ENCODE peak calls at places on chromosomes 1 and 21, in four cellular contexts. One of them, this sample, is unnamed.

GRCh38 chr1:202765726-202766125 is 42.5 kb downstream of the KDM5B start:
- DNase-seq in K562: no peak
- DNase-seq in SK-N-SH: no peak
- DNase-seq in H1: no peak
- DNase-seq in this sample: no peak

GRCh38 chr1:63148825-63149645 is 173.3 kb upstream of the FOXD3 start:
- DNase-seq in K562: peak; percentile 23
- DNase-seq in SK-N-SH: peak; percentile 41
- DNase-seq in H1: peak; percentile 21
- DNase-seq in this sample: peak; percentile 66

GRCh38 chr1:159612211-159612885 is 24.7 kb downstream of the APCS start:
- DNase-seq in K562: no peak
- DNase-seq in SK-N-SH: no peak
- DNase-seq in H1: no peak
- DNase-seq in this sample: no peak

GRCh38 chr1:211158866-211159265 is 24.9 kb upstream of the KCNH1 start:
- DNase-seq in K562: no peak
- DNase-seq in SK-N-SH: no peak
- DNase-seq in H1: no peak
- DNase-seq in this sample: no peak

GRCh38 chr1:241357366-241358305 is 631 bp upstream of the RGS7 start:
- DNase-seq in K562: no peak
- DNase-seq in SK-N-SH: peak; percentile 2
- DNase-seq in H1: no peak
- DNase-seq in this sample: no peak

GRCh38 chr21:22201669-22202068 is 1203.5 kb downstream of the NCAM2 start:
- DNase-seq in K562: no peak
- DNase-seq in SK-N-SH: no peak
- DNase-seq in H1: no peak
- DNase-seq in this sample: no peak

GRCh38 chr1:67599085-67599484 is 85.9 kb upstream of the GADD45A start:
- DNase-seq in K562: no peak
- DNase-seq in SK-N-SH: no peak
- DNase-seq in H1: no peak
- DNase-seq in this sample: no peak

GRCh38 chr1:160483505-160484185 is 39.4 kb downstream of the SLAMF6 start:
- DNase-seq in K562: no peak
- DNase-seq in SK-N-SH: no peak
- DNase-seq in H1: no peak
- DNase-seq in this sample: no peak

GRCh38 chr1:33517596-33518250 is 45.3 kb downstream of the ZSCAN20 start:
- DNase-seq in K562: no peak
- DNase-seq in SK-N-SH: no peak
- DNase-seq in H1: no peak
- DNase-seq in this sample: no peak

GRCh38 chr1:110209715-110210603 is at the start of gene KCNC4:
- DNase-seq in K562: peak; percentile 90
- DNase-seq in SK-N-SH: peak; percentile 88
- DNase-seq in H1: peak; percentile 72
- DNase-seq in this sample: peak; percentile 87

GRCh38 chr1:192311281-192311680 is 5.5 kb upstream of the RGS21 start:
- DNase-seq in K562: peak; percentile 28
- DNase-seq in SK-N-SH: no peak
- DNase-seq in H1: no peak
- DNase-seq in this sample: no peak

GRCh38 chr1:38932496-38933014 is 9.1 kb downstream of the RHBDL2 start:
- DNase-seq in K562: no peak
- DNase-seq in SK-N-SH: no peak
- DNase-seq in H1: no peak
- DNase-seq in this sample: no peak

GRCh38 chr21:28419110-28419509 is 573.6 kb downstream of the LTN1 start:
- DNase-seq in K562: no peak
- DNase-seq in SK-N-SH: no peak
- DNase-seq in H1: no peak
- DNase-seq in this sample: no peak

GRCh38 chr1:51147394-51147793 is 45.4 kb downstream of the C1orf185 start:
- DNase-seq in K562: no peak
- DNase-seq in SK-N-SH: peak; percentile 17
- DNase-seq in H1: no peak
- DNase-seq in this sample: no peak

GRCh38 chr1:84995484-84996334 is 1.2 kb downstream of the MCOLN2 start:
- DNase-seq in K562: no peak
- DNase-seq in SK-N-SH: peak; percentile 6
- DNase-seq in H1: no peak
- DNase-seq in this sample: no peak

GRCh38 chr1:177932123-177932522 is 37.7 kb downstream of the SEC16B start:
- DNase-seq in K562: no peak
- DNase-seq in SK-N-SH: no peak
- DNase-seq in H1: no peak
- DNase-seq in this sample: no peak

GRCh38 chr1:114270255-114271117 is 116.8 kb upstream of the SYT6 start:
- DNase-seq in K562: no peak
- DNase-seq in SK-N-SH: no peak
- DNase-seq in H1: no peak
- DNase-seq in this sample: no peak

GRCh38 chr1:114758251-114758832 is 558 bp upstream of the CSDE1 start:
- DNase-seq in K562: no peak
- DNase-seq in SK-N-SH: peak; percentile 6
- DNase-seq in H1: no peak
- DNase-seq in this sample: no peak

GRCh38 chr1:45478129-45478802 is 12.7 kb downstream of the TESK2 start:
- DNase-seq in K562: no peak
- DNase-seq in SK-N-SH: no peak
- DNase-seq in H1: no peak
- DNase-seq in this sample: no peak

GRCh38 chr1:236124965-236125364 is 17.4 kb upstream of the GPR137B start:
- DNase-seq in K562: no peak
- DNase-seq in SK-N-SH: no peak
- DNase-seq in H1: no peak
- DNase-seq in this sample: no peak

GRCh38 chr1:110454328-110454727 is 3.4 kb downstream of the PROK1 start:
- DNase-seq in K562: no peak
- DNase-seq in SK-N-SH: no peak
- DNase-seq in H1: no peak
- DNase-seq in this sample: no peak

GRCh38 chr1:7587108-7587507 is 184.0 kb upstream of the VAMP3 start:
- DNase-seq in K562: no peak
- DNase-seq in SK-N-SH: peak; percentile 80
- DNase-seq in H1: no peak
- DNase-seq in this sample: no peak

GRCh38 chr1:152107289-152107983 is 7.8 kb downstream of the TCHH start:
- DNase-seq in K562: no peak
- DNase-seq in SK-N-SH: no peak
- DNase-seq in H1: no peak
- DNase-seq in this sample: peak; percentile 56

GRCh38 chr1:156124557-156125483 is 10.3 kb downstream of the LMNA start:
- DNase-seq in K562: no peak
- DNase-seq in SK-N-SH: no peak
- DNase-seq in H1: no peak
- DNase-seq in this sample: no peak

GRCh38 chr1:97364086-97364485 is 556.7 kb downstream of the DPYD start:
- DNase-seq in K562: no peak
- DNase-seq in SK-N-SH: no peak
- DNase-seq in H1: no peak
- DNase-seq in this sample: no peak

DNA sequence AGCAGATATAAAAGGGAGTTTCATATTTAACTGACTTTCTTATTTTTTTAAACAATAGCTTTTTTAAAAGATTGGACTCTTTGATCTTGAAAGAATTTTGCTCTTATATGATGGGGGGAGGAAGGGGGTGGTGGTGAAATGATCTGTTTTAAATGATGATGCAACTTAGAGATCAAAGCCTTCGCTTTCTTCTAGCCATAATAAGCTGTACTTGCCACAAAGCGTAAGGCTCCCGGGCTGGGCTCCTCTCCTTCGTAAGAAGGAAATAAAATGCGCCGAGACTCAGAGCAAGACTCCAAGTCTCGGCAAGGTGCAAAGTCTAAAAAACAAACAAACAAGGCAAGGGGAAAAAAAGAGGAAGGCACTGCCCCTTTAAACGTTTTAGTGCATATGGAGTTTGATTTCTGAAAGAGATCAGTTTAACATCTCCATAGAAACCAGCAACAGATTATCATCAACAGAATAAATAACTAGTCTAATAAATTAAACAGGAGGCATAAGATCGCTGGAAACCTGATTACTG is 3.3 kb downstream of the CASZ1 start:
- DNase-seq in K562: no peak
- DNase-seq in SK-N-SH: no peak
- DNase-seq in H1: no peak
- DNase-seq in this sample: no peak
- TF ChIP-seq TEAD4 in K562: no peak
- TF ChIP-seq TEAD4 in SK-N-SH: no peak
- TF ChIP-seq TEAD4 in H1: no peak
- TF ChIP-seq TEAD4 in this sample: no peak

DNA sequence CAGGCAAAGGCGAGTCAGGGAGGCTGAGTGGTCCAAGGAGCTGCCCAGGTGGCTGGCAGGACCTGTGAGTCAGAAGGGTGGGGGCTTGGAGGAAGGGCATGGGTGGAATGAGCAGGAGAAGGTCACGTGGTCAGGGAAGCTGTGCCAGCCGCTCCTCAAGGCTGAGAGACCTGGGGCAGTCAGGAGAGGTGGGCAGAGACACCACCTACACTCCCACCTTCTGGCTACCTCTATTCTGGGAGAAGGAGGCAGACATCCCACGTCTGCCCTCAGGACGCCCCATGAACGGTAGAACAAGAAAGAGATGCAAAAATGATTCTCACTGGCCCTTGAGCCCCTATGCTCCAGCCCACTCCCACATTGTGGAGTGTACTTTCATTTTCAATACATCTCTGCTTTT is 151.8 kb upstream of the RAB4A start:
- DNase-seq in K562: no peak
- DNase-seq in SK-N-SH: no peak
- DNase-seq in H1: no peak
- DNase-seq in this sample: no peak
- TF ChIP-seq TEAD4 in K562: no peak
- TF ChIP-seq TEAD4 in SK-N-SH: no peak
- TF ChIP-seq TEAD4 in H1: no peak
- TF ChIP-seq TEAD4 in this sample: no peak

DNA sequence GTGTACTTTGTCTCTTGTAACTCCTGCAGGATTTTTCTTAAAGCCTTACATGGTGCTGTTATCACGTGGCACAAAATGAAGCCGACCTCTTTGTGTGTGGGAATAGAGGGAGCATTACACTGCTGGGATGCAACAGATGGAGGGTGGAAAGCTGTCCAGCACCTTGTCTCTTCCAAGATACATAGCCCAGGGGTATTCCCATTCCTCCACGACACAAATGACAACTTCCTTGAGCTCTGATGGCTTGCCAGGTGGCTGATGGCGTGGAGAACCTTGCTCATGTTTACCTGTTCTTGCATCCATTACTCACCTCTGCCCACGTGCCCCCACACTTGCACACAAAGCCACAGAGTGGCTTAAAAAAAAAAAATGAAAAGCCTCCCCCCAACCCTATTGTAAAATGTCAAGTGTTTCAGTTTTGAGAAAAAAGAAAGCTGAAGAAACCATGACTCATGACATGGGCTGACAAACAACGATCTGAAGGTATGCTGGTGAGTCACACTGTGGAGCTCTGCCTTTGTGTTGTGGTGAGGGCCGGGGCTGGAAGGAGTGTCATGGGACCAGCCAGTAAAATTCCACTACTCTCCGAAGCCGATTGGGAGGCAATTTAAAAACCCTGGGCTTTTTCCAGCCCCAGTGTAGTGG is 32.0 kb upstream of the ATP5PO start:
- DNase-seq in K562: peak; percentile 92
- DNase-seq in SK-N-SH: peak; percentile 38
- DNase-seq in H1: peak; percentile 53
- DNase-seq in this sample: peak; percentile 62
- TF ChIP-seq TEAD4 in K562: no peak
- TF ChIP-seq TEAD4 in SK-N-SH: peak; percentile 71
- TF ChIP-seq TEAD4 in H1: peak; percentile 31
- TF ChIP-seq TEAD4 in this sample: no peak

DNA sequence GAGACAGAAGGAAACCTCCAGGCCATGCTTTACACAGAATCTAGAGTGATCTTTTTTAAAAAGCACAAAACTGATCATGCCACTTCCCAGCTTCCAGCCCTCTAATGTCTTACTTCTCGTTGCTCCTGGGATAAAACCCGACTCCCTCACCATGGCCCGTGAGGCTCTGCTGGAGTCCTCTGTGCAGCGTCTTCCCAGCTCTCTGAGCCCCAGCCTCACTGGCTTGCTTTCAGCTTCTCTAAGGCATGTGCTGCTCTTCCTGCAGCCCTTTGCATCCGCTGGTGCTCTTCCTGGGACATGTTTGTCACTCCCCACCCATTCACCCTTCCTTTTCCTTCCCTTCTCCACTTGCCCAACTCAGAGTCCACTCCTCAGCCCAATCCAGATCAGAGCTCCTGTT is 184.1 kb downstream of the AK5 start:
- DNase-seq in K562: no peak
- DNase-seq in SK-N-SH: no peak
- DNase-seq in H1: no peak
- DNase-seq in this sample: no peak
- TF ChIP-seq TEAD4 in K562: no peak
- TF ChIP-seq TEAD4 in SK-N-SH: no peak
- TF ChIP-seq TEAD4 in H1: no peak
- TF ChIP-seq TEAD4 in this sample: no peak

This sample was measured in WTC11.